ENCODE peak calls at places on chromosomes 12 and 14, in seven cellular contexts. One of them, this sample, is unnamed.

GRCh38 chr14:104976198-104977007 is 1.8 kb downstream of the AHNAK2 start:
- DNase-seq in stimulated activated CD8-positive, alpha-beta memory T cell treated with anti-CD3 and anti-CD28 coated beads, Interleukin-15, amount 100 ng/mL, for 4 hours: peak
- DNase-seq in NCI-H524: peak
- DNase-seq in stimulated activated CD4-positive, alpha-beta T cell treated with anti-CD3 and anti-CD28 coated beads, Interleukin-15, amount 100 ng/mL, for 24 hours: peak
- DNase-seq in fibroblast of lung: peak
- DNase-seq in heart right ventricle: peak
- DNase-seq in amniotic stem cell: peak
- DNase-seq in this sample: peak

GRCh38 chr14:105480807-105481801 is 5.6 kb upstream of the CRIP1 start:
- DNase-seq in stimulated activated CD8-positive, alpha-beta memory T cell treated with anti-CD3 and anti-CD28 coated beads, Interleukin-15, amount 100 ng/mL, for 4 hours: peak
- DNase-seq in NCI-H524: peak
- DNase-seq in stimulated activated CD4-positive, alpha-beta T cell treated with anti-CD3 and anti-CD28 coated beads, Interleukin-15, amount 100 ng/mL, for 24 hours: peak
- DNase-seq in fibroblast of lung: peak
- DNase-seq in heart right ventricle: peak
- DNase-seq in amniotic stem cell: peak
- DNase-seq in this sample: peak

GRCh38 chr12:49923878-49924610 is 20.3 kb upstream of the FAIM2 start:
- DNase-seq in stimulated activated CD8-positive, alpha-beta memory T cell treated with anti-CD3 and anti-CD28 coated beads, Interleukin-15, amount 100 ng/mL, for 4 hours: no peak
- DNase-seq in NCI-H524: no peak
- DNase-seq in stimulated activated CD4-positive, alpha-beta T cell treated with anti-CD3 and anti-CD28 coated beads, Interleukin-15, amount 100 ng/mL, for 24 hours: no peak
- DNase-seq in fibroblast of lung: no peak
- DNase-seq in heart right ventricle: no peak
- DNase-seq in amniotic stem cell: no peak
- DNase-seq in this sample: no peak

GRCh38 chr14:105053421-105053820 is 11.8 kb downstream of the GPR132 start:
- DNase-seq in stimulated activated CD8-positive, alpha-beta memory T cell treated with anti-CD3 and anti-CD28 coated beads, Interleukin-15, amount 100 ng/mL, for 4 hours: no peak
- DNase-seq in NCI-H524: peak
- DNase-seq in stimulated activated CD4-positive, alpha-beta T cell treated with anti-CD3 and anti-CD28 coated beads, Interleukin-15, amount 100 ng/mL, for 24 hours: no peak
- DNase-seq in fibroblast of lung: no peak
- DNase-seq in heart right ventricle: no peak
- DNase-seq in amniotic stem cell: no peak
- DNase-seq in this sample: no peak

GRCh38 chr14:20587489-20588154 is at the start of gene RNASE11:
- DNase-seq in stimulated activated CD8-positive, alpha-beta memory T cell treated with anti-CD3 and anti-CD28 coated beads, Interleukin-15, amount 100 ng/mL, for 4 hours: no peak
- DNase-seq in NCI-H524: no peak
- DNase-seq in stimulated activated CD4-positive, alpha-beta T cell treated with anti-CD3 and anti-CD28 coated beads, Interleukin-15, amount 100 ng/mL, for 24 hours: no peak
- DNase-seq in fibroblast of lung: no peak
- DNase-seq in heart right ventricle: no peak
- DNase-seq in amniotic stem cell: no peak
- DNase-seq in this sample: no peak

GRCh38 chr14:104437703-104438102 is 141.9 kb upstream of the C14orf180 start:
- DNase-seq in stimulated activated CD8-positive, alpha-beta memory T cell treated with anti-CD3 and anti-CD28 coated beads, Interleukin-15, amount 100 ng/mL, for 4 hours: no peak
- DNase-seq in NCI-H524: no peak
- DNase-seq in stimulated activated CD4-positive, alpha-beta T cell treated with anti-CD3 and anti-CD28 coated beads, Interleukin-15, amount 100 ng/mL, for 24 hours: no peak
- DNase-seq in fibroblast of lung: no peak
- DNase-seq in heart right ventricle: no peak
- DNase-seq in amniotic stem cell: no peak
- DNase-seq in this sample: no peak

GRCh38 chr14:63759454-63759853 is 31.6 kb upstream of the SGPP1 start:
- DNase-seq in stimulated activated CD8-positive, alpha-beta memory T cell treated with anti-CD3 and anti-CD28 coated beads, Interleukin-15, amount 100 ng/mL, for 4 hours: no peak
- DNase-seq in NCI-H524: no peak
- DNase-seq in stimulated activated CD4-positive, alpha-beta T cell treated with anti-CD3 and anti-CD28 coated beads, Interleukin-15, amount 100 ng/mL, for 24 hours: no peak
- DNase-seq in fibroblast of lung: no peak
- DNase-seq in heart right ventricle: no peak
- DNase-seq in amniotic stem cell: no peak
- DNase-seq in this sample: peak

GRCh38 chr12:54159140-54159539 is 29.6 kb downstream of the SMUG1 start:
- DNase-seq in stimulated activated CD8-positive, alpha-beta memory T cell treated with anti-CD3 and anti-CD28 coated beads, Interleukin-15, amount 100 ng/mL, for 4 hours: no peak
- DNase-seq in NCI-H524: peak
- DNase-seq in stimulated activated CD4-positive, alpha-beta T cell treated with anti-CD3 and anti-CD28 coated beads, Interleukin-15, amount 100 ng/mL, for 24 hours: peak
- DNase-seq in fibroblast of lung: no peak
- DNase-seq in heart right ventricle: no peak
- DNase-seq in amniotic stem cell: no peak
- DNase-seq in this sample: no peak

GRCh38 chr14:20719777-20720176 is 25.9 kb upstream of the EDDM3A start:
- DNase-seq in stimulated activated CD8-positive, alpha-beta memory T cell treated with anti-CD3 and anti-CD28 coated beads, Interleukin-15, amount 100 ng/mL, for 4 hours: no peak
- DNase-seq in NCI-H524: no peak
- DNase-seq in stimulated activated CD4-positive, alpha-beta T cell treated with anti-CD3 and anti-CD28 coated beads, Interleukin-15, amount 100 ng/mL, for 24 hours: no peak
- DNase-seq in fibroblast of lung: no peak
- DNase-seq in heart right ventricle: no peak
- DNase-seq in amniotic stem cell: no peak
- DNase-seq in this sample: no peak

GRCh38 chr12:40149673-40150260 is 43.9 kb upstream of the SLC2A13 start:
- DNase-seq in stimulated activated CD8-positive, alpha-beta memory T cell treated with anti-CD3 and anti-CD28 coated beads, Interleukin-15, amount 100 ng/mL, for 4 hours: no peak
- DNase-seq in NCI-H524: no peak
- DNase-seq in stimulated activated CD4-positive, alpha-beta T cell treated with anti-CD3 and anti-CD28 coated beads, Interleukin-15, amount 100 ng/mL, for 24 hours: no peak
- DNase-seq in fibroblast of lung: no peak
- DNase-seq in heart right ventricle: no peak
- DNase-seq in amniotic stem cell: no peak
- DNase-seq in this sample: no peak

GRCh38 chr14:103451401-103451800 is 66.2 kb downstream of the MARK3 start:
- DNase-seq in stimulated activated CD8-positive, alpha-beta memory T cell treated with anti-CD3 and anti-CD28 coated beads, Interleukin-15, amount 100 ng/mL, for 4 hours: no peak
- DNase-seq in NCI-H524: no peak
- DNase-seq in stimulated activated CD4-positive, alpha-beta T cell treated with anti-CD3 and anti-CD28 coated beads, Interleukin-15, amount 100 ng/mL, for 24 hours: no peak
- DNase-seq in fibroblast of lung: no peak
- DNase-seq in heart right ventricle: no peak
- DNase-seq in amniotic stem cell: no peak
- DNase-seq in this sample: no peak

GRCh38 chr14:71576472-71576871 is 355.8 kb upstream of the RGS6 start:
- DNase-seq in stimulated activated CD8-positive, alpha-beta memory T cell treated with anti-CD3 and anti-CD28 coated beads, Interleukin-15, amount 100 ng/mL, for 4 hours: no peak
- DNase-seq in NCI-H524: no peak
- DNase-seq in stimulated activated CD4-positive, alpha-beta T cell treated with anti-CD3 and anti-CD28 coated beads, Interleukin-15, amount 100 ng/mL, for 24 hours: no peak
- DNase-seq in fibroblast of lung: no peak
- DNase-seq in heart right ventricle: no peak
- DNase-seq in amniotic stem cell: no peak
- DNase-seq in this sample: no peak

GRCh38 chr12:92488735-92489134 is 214.1 kb upstream of the PLEKHG7 start:
- DNase-seq in stimulated activated CD8-positive, alpha-beta memory T cell treated with anti-CD3 and anti-CD28 coated beads, Interleukin-15, amount 100 ng/mL, for 4 hours: no peak
- DNase-seq in NCI-H524: no peak
- DNase-seq in stimulated activated CD4-positive, alpha-beta T cell treated with anti-CD3 and anti-CD28 coated beads, Interleukin-15, amount 100 ng/mL, for 24 hours: no peak
- DNase-seq in fibroblast of lung: no peak
- DNase-seq in heart right ventricle: no peak
- DNase-seq in amniotic stem cell: no peak
- DNase-seq in this sample: no peak

GRCh38 chr12:77992760-77993159 is 162.1 kb downstream of the NAV3 start:
- DNase-seq in stimulated activated CD8-positive, alpha-beta memory T cell treated with anti-CD3 and anti-CD28 coated beads, Interleukin-15, amount 100 ng/mL, for 4 hours: no peak
- DNase-seq in NCI-H524: no peak
- DNase-seq in stimulated activated CD4-positive, alpha-beta T cell treated with anti-CD3 and anti-CD28 coated beads, Interleukin-15, amount 100 ng/mL, for 24 hours: no peak
- DNase-seq in fibroblast of lung: no peak
- DNase-seq in heart right ventricle: no peak
- DNase-seq in amniotic stem cell: no peak
- DNase-seq in this sample: no peak

GRCh38 chr14:88198441-88198840 is 124.6 kb downstream of the KCNK10 start:
- DNase-seq in stimulated activated CD8-positive, alpha-beta memory T cell treated with anti-CD3 and anti-CD28 coated beads, Interleukin-15, amount 100 ng/mL, for 4 hours: no peak
- DNase-seq in NCI-H524: peak
- DNase-seq in stimulated activated CD4-positive, alpha-beta T cell treated with anti-CD3 and anti-CD28 coated beads, Interleukin-15, amount 100 ng/mL, for 24 hours: no peak
- DNase-seq in fibroblast of lung: no peak
- DNase-seq in heart right ventricle: no peak
- DNase-seq in amniotic stem cell: no peak
- DNase-seq in this sample: no peak

This sample was measured in AG08396.